ENCODE peak calls at places on chromosomes 2 and 18, in four cellular contexts. J, U, M and F are unnamed samples.

GRCh38 chr2:128543646-128544045 is 225.0 kb upstream of the HS6ST1 start:
- DNase-seq in U (no peak), J (peak; percentile 11), M (no peak), F (no peak)

GRCh38 chr18:52750995-52751394 is 411.0 kb downstream of the DCC start:
- DNase-seq in J (no peak), U (no peak), M (no peak), F (no peak)

GRCh38 chr2:65320042-65320711 is 92.5 kb downstream of the ACTR2 start:
- DNase-seq in J (no peak), U (peak; percentile 95), M (peak; percentile 53), F (no peak)

GRCh38 chr2:120421830-120422175 is 75.9 kb downstream of the INHBB start:
- DNase-seq in M (no peak), U (no peak), J (peak; percentile 25), F (no peak)

GRCh38 chr2:47373747-47374146 is 29.2 kb upstream of the MSH2 start:
- DNase-seq in U (no peak), M (peak; percentile 47), J (peak; percentile 40), F (no peak)

GRCh38 chr2:241443486-241444223 is 64.7 kb downstream of the STK25 start:
- DNase-seq in U (peak; percentile 51), M (peak; percentile 43), J (peak; percentile 66), F (no peak)

GRCh38 chr2:204900487-204900886 is 355.2 kb downstream of the PARD3B start:
- DNase-seq in J (no peak), U (no peak), M (no peak), F (no peak)

GRCh38 chr2:75424936-75425619 is 135.7 kb downstream of the EVA1A start:
- DNase-seq in U (peak; percentile 7), M (no peak), J (no peak), F (no peak)

GRCh38 chr2:64606495-64607363 is 47.0 kb downstream of the SERTAD2 start:
- DNase-seq in U (peak; percentile 81), J (peak; percentile 79), M (peak; percentile 87), F (peak; percentile 62)

GRCh38 chr2:135840601-135841000 is 3.6 kb upstream of the LCT start:
- DNase-seq in M (no peak), U (peak; percentile 40), J (no peak), F (peak; percentile 44)

GRCh38 chr18:79396431-79397287 is 929 bp downstream of the NFATC1 start:
- DNase-seq in M (peak; percentile 50), J (no peak), U (peak; percentile 52), F (no peak)
- TF ChIP-seq CTCF in M (no peak), J (no peak), U (no peak), F (peak; percentile 56)

GRCh38 chr2:230762317-230762896 is 49.8 kb downstream of the CAB39 start:
- DNase-seq in J (no peak), M (peak; percentile 62), U (peak; percentile 43), F (no peak)
- TF ChIP-seq CTCF in J (no peak), M (peak; percentile 56), U (peak; percentile 68), F (peak; percentile 51)

DNA sequence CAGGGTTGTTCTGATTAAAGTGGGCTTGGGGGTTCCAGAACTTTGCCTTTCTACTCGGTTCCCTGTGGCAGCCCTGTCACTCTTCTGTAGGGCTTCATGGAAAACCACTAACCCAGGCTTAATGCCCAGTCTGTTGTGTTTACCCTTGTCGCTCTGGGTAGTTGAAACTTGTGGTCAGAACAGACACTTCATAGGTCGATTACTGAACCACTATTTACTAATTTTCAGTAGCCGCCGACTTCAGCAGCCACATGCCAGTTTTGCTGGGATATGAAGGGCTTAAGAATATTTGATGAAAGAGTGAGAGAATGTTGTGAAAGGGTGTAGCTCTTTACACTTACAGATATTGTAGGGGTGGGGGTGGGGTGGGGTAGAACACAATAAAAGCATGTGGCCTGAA is 362.3 kb downstream of the RND3 start:
- DNase-seq in M (no peak), U (no peak), J (no peak), F (no peak)
- TF ChIP-seq CTCF in M (no peak), U (no peak), J (no peak), F (no peak)

DNA sequence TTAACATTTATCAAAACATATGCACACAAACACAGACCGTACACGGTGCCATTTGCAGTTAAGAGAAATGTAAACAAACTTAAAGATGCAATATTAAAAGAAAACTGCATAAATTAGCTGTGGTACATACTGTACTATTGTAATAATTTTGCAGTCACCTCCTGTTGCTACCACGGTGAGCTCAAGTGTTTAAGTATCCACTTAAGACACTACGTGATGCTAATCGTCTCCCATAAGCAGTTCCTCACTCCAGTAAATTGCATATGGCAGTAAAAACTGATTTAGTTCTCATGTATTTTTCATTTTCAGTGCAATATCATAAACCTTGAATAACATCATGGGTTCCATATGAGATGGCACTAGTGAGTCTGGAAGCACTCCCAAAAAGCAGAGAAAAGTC is 14.4 kb downstream of the CLEC4F start:
- DNase-seq in U (no peak), J (no peak), M (no peak), F (no peak)
- TF ChIP-seq CTCF in U (no peak), J (no peak), M (no peak), F (no peak)

DNA sequence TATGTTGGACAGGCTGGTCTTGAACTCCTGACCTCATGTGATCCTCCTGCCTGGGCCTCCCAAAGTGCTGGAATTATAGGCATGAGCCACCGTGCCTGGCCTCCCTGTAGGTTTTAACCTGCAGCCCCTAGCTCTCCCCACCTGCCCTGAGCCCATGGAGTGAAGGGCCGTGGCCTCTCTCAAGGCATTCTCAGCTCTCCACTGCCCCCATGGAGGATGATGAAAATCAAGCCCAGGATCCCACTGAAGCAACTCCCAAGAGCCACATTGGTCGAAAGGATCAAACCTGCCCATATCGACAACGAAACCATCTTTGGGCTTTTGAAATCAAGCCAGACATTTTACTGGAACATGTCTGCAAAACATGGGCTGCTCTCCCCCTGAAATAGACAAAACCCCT is 22.4 kb upstream of the CREG2 start:
- DNase-seq in J (no peak), M (no peak), U (no peak), F (no peak)
- TF ChIP-seq CTCF in J (no peak), M (no peak), U (no peak), F (no peak)

GRCh38 chr2:191374366-191374765 is 129.2 kb downstream of the MYO1B start:
- DNase-seq in J (no peak), M (no peak), U (no peak), F (no peak)

GRCh38 chr2:191365089-191365488 is 119.9 kb downstream of the MYO1B start:
- DNase-seq in J (no peak), M (no peak), U (no peak), F (no peak)

GRCh38 chr2:191363267-191363666 is 118.1 kb downstream of the MYO1B start:
- DNase-seq in J (no peak), M (no peak), U (no peak), F (no peak)

GRCh38 chr2:191366199-191366598 is 121.0 kb downstream of the MYO1B start:
- DNase-seq in U (peak; percentile 74), J (no peak), M (no peak), F (no peak)

GRCh38 chr2:191369034-191369433 is 123.8 kb downstream of the MYO1B start:
- DNase-seq in M (no peak), J (no peak), U (peak; percentile 41), F (no peak)
- TF ChIP-seq CTCF in M (no peak), J (no peak), U (peak; percentile 46), F (peak; percentile 47)

GRCh38 chr2:105422801-105423200 is 23.9 kb upstream of the FHL2 start:
- DNase-seq in J (no peak), M (no peak), U (no peak), F (no peak)
- TF ChIP-seq CTCF in J (no peak), M (no peak), U (no peak), F (no peak)